ENCODE peak calls at places on chromosomes 2 and 18, in six cellular contexts. X is psoas muscle, E is A549, O is hepatocyte, U is neural crest cell, F is SJSA1. G is an unnamed sample.

GRCh38 chr2:216490061-216490460 is 8.6 kb upstream of the RPL37A start:
- DNase-seq in F (no peak), X (no peak), O (no peak), E (no peak), U (no peak), G (no peak)

GRCh38 chr2:133362061-133362476 is 206.2 kb downstream of the NCKAP5 start:
- DNase-seq in X (no peak), U (no peak), E (peak; percentile 9), F (no peak), O (peak; percentile 11), G (peak; percentile 10)

GRCh38 chr2:74391209-74391579 is 11.1 kb upstream of the DCTN1 start:
- DNase-seq in E (no peak), F (no peak), U (no peak), O (peak; percentile 36), X (no peak), G (peak; percentile 34)

GRCh38 chr2:188495990-188496431 is 204.3 kb downstream of the GULP1 start:
- DNase-seq in F (no peak), U (no peak), O (no peak), E (no peak), X (no peak), G (no peak)

GRCh38 chr2:200483729-200484198 is 26.1 kb downstream of the KCTD18 start:
- DNase-seq in E (peak; percentile 71), X (no peak), U (peak; percentile 40), O (peak; percentile 75), F (no peak), G (peak; percentile 61)

GRCh38 chr2:96249654-96250053 is 16.1 kb downstream of the TMEM127 start:
- DNase-seq in O (peak; percentile 50), E (no peak), U (no peak), F (no peak), X (peak; percentile 37), G (no peak)

GRCh38 chr18:34773378-34773777 is 63.3 kb downstream of the DTNA start:
- DNase-seq in O (no peak), E (no peak), F (peak; percentile 54), X (no peak), U (no peak), G (no peak)

GRCh38 chr2:100212820-100213219 is 70.4 kb upstream of the AFF3 start:
- DNase-seq in O (no peak), F (no peak), E (no peak), X (no peak), U (no peak), G (no peak)

GRCh38 chr2:67437132-67437531 is 40.0 kb downstream of the ETAA1 start:
- DNase-seq in U (no peak), F (no peak), O (peak; percentile 23), E (peak; percentile 21), X (no peak), G (no peak)

GRCh38 chr2:3585239-3586109 is 9.4 kb upstream of the COLEC11 start:
- DNase-seq in F (no peak), X (peak; percentile 50), O (peak; percentile 60), U (no peak), E (peak; percentile 58), G (no peak)

GRCh38 chr2:91442246-91442905 is 2750.9 kb downstream of the RPIA start:
- DNase-seq in F (no peak), O (peak; percentile 32), X (peak; percentile 27), E (no peak), U (no peak), G (peak; percentile 11)

GRCh38 chr2:2940702-2941655 is 436.6 kb downstream of the EIPR1 start:
- DNase-seq in O (no peak), U (no peak), E (no peak), X (no peak), F (no peak), G (no peak)

GRCh38 chr18:32629990-32630389 is 142.8 kb downstream of the KLHL14 start:
- DNase-seq in E (no peak), O (no peak), U (no peak), X (no peak), F (no peak), G (no peak)

GRCh38 chr2:1986598-1986997 is 242.3 kb upstream of the PXDN start:
- DNase-seq in O (no peak), E (no peak), X (no peak), U (no peak), F (no peak), G (no peak)

GRCh38 chr18:36389811-36390581 is 92.5 kb downstream of the FHOD3 start:
- DNase-seq in O (no peak), E (no peak), X (no peak), F (no peak), U (no peak), G (no peak)

GRCh38 chr2:232335859-232336215 is 42.7 kb upstream of the ALPP start:
- DNase-seq in E (no peak), X (no peak), O (no peak), U (no peak), F (no peak), G (no peak)